ENCODE peak calls at places on chromosomes 16 and 17, in five cellular contexts. W is AG08395, H is cardiac fibroblast, G is kidney glomerular epithelial cell, D is foreskin fibroblast. T is an unnamed sample.

GRCh38 chr17:73199751-73200317 is 7.0 kb downstream of the COG1 start:
- DNase-seq in D (no peak), W (no peak), H (no peak), G (no peak), T (no peak)

GRCh38 chr17:20920813-20921199 is 122.0 kb downstream of the USP22 start:
- DNase-seq in W (peak), G (peak), D (no peak), H (peak), T (peak)

GRCh38 chr17:67208232-67208631 is 36.8 kb downstream of the HELZ start:
- DNase-seq in H (no peak), W (no peak), D (no peak), G (no peak), T (no peak)

GRCh38 chr16:87463722-87464690 is 28.8 kb downstream of the ZCCHC14 start:
- DNase-seq in G (peak), H (peak), D (peak), W (peak), T (peak)

GRCh38 chr16:66695935-66696668 is 441 bp downstream of the CMTM4 start:
- DNase-seq in D (no peak), G (no peak), H (no peak), W (no peak), T (no peak)

GRCh38 chr16:2752850-2753522 is 548 bp downstream of the SRRM2 start:
- DNase-seq in H (peak), W (peak), D (peak), G (peak), T (peak)

GRCh38 chr17:5516060-5516792 is 29.9 kb downstream of the MIS12 start:
- DNase-seq in H (peak), G (peak), D (peak), W (peak), T (peak)

GRCh38 chr17:38724337-38724988 is 5.7 kb upstream of the CISD3 start:
- DNase-seq in W (no peak), D (no peak), G (no peak), H (no peak), T (no peak)

GRCh38 chr16:53789159-53789558 is 85.2 kb downstream of the FTO start:
- DNase-seq in W (peak), H (peak), D (peak), G (peak), T (peak)

GRCh38 chr17:50558955-50559614 is 1.4 kb upstream of the CACNA1G start:
- DNase-seq in D (no peak), H (no peak), G (no peak), W (no peak), T (no peak)

GRCh38 chr17:66549312-66549705 is 246.9 kb downstream of the PRKCA start:
- DNase-seq in G (peak), H (peak), W (peak), D (no peak), T (peak)

GRCh38 chr16:68512183-68512582 is 26.9 kb upstream of the ZFP90 start:
- DNase-seq in W (no peak), H (no peak), D (no peak), G (no peak), T (no peak)

GRCh38 chr17:56593741-56594527 is 435 bp downstream of the NOG start:
- DNase-seq in D (peak), G (peak), W (peak), H (peak), T (peak)

GRCh38 chr17:82846061-82846691 is 6.4 kb upstream of the ZNF750 start:
- DNase-seq in D (no peak), W (no peak), H (no peak), G (no peak), T (no peak)

GRCh38 chr17:48427598-48427997 is 2.4 kb downstream of the SKAP1 start:
- DNase-seq in W (no peak), H (no peak), G (no peak), D (no peak), T (no peak)

GRCh38 chr17:4208228-4208627 is 55.6 kb downstream of the ANKFY1 start:
- DNase-seq in D (no peak), G (no peak), H (peak), W (peak), T (peak)

GRCh38 chr17:55157165-55157564 is 107.6 kb upstream of the HLF start:
- DNase-seq in G (peak), H (peak), D (no peak), W (no peak), T (no peak)

GRCh38 chr16:2287916-2288547 is 20.1 kb upstream of the RNPS1 start:
- DNase-seq in D (no peak), G (no peak), W (no peak), H (no peak), T (no peak)

GRCh38 chr16:57949595-57950238 is 21.2 kb downstream of the CNGB1 start:
- DNase-seq in H (peak), W (no peak), G (no peak), D (no peak), T (no peak)

GRCh38 chr17:71922439-71922838 is 198.4 kb upstream of the SOX9 start:
- DNase-seq in G (peak), H (peak), W (peak), D (peak), T (peak)

GRCh38 chr17:41871789-41872188 is 6.6 kb upstream of the KLHL11 start:
- DNase-seq in G (no peak), H (no peak), W (no peak), D (no peak), T (no peak)

GRCh38 chr16:54289242-54290051 is 2.9 kb upstream of the IRX3 start:
- DNase-seq in H (no peak), D (no peak), W (no peak), G (no peak), T (no peak)

GRCh38 chr17:73952498-73953205 is 250.8 kb upstream of the RPL38 start:
- DNase-seq in H (no peak), W (peak), D (no peak), G (no peak), T (peak)

GRCh38 chr17:5331506-5331905 is 49.4 kb downstream of the RABEP1 start:
- DNase-seq in H (peak), G (no peak), W (no peak), D (peak), T (no peak)

GRCh38 chr17:63647065-63647725 is 25.0 kb downstream of the MAP3K3 start:
- DNase-seq in D (no peak), G (peak), W (peak), H (peak), T (peak)

GRCh38 chr17:7560172-7561027 is 1.3 kb upstream of the SENP3 start:
- DNase-seq in W (peak), G (peak), H (peak), D (no peak), T (peak)

GRCh38 chr17:7732981-7733557 is 15.5 kb downstream of the DNAH2 start:
- DNase-seq in D (no peak), H (no peak), G (no peak), W (no peak), T (no peak)

GRCh38 chr17:69406906-69407305 is 7.6 kb upstream of the MAP2K6 start:
- DNase-seq in D (no peak), G (no peak), H (peak), W (no peak), T (no peak)

GRCh38 chr16:1770328-1771071 is 843 bp downstream of the NME3 start:
- DNase-seq in G (peak), H (peak), W (peak), D (no peak), T (peak)

T was measured in AG20443.